ENCODE peak calls at places on chromosomes 2 and 18, in seven cellular contexts. F, Z, T, Q, S, K and C are unnamed samples.

GRCh38 chr18:22563098-22563707 is 145.5 kb upstream of the CTAGE1 start:
- DNase-seq in Z (no peak), K (peak; percentile 97), F (peak; percentile 62), T (peak; percentile 75), S (no peak), Q (no peak), C (no peak)

GRCh38 chr2:3492951-3493609 is 26.3 kb downstream of the ADI1 start:
- DNase-seq in Q (peak; percentile 84), T (no peak), F (no peak), S (no peak), K (peak; percentile 92), Z (no peak), C (peak; percentile 50)

GRCh38 chr2:127656569-127657231 is 10.7 kb downstream of the GPR17 start:
- DNase-seq in Q (no peak), T (no peak), S (peak; percentile 40), K (no peak), Z (no peak), F (no peak), C (no peak)

GRCh38 chr2:36707050-36707449 is 10.5 kb downstream of the VIT start:
- DNase-seq in Z (no peak), T (no peak), S (no peak), F (no peak), K (peak; percentile 59), Q (no peak), C (no peak)

GRCh38 chr2:155547571-155547970 is 785.0 kb downstream of the NR4A2 start:
- DNase-seq in T (no peak), Z (no peak), F (no peak), S (no peak), K (no peak), Q (no peak), C (no peak)

GRCh38 chr18:36297419-36298112 is at the start of gene FHOD3:
- DNase-seq in S (peak; percentile 57), Q (peak; percentile 74), F (peak; percentile 58), T (peak; percentile 94), Z (peak; percentile 63), K (peak; percentile 88), C (no peak)

GRCh38 chr2:112085916-112086669 is 31.0 kb downstream of the TMEM87B start:
- DNase-seq in F (no peak), K (no peak), Q (peak; percentile 41), S (no peak), Z (no peak), T (no peak), C (no peak)

GRCh38 chr2:43743706-43744105 is 30.1 kb upstream of the DYNC2LI1 start:
- DNase-seq in Q (no peak), F (no peak), Z (no peak), S (no peak), K (no peak), T (no peak), C (no peak)

GRCh38 chr2:20682166-20682565 is 15.2 kb downstream of the GDF7 start:
- DNase-seq in Q (no peak), Z (no peak), S (no peak), T (peak; percentile 34), K (no peak), F (no peak), C (no peak)

GRCh38 chr2:98936133-98936916 is at the start of gene CRACDL:
- DNase-seq in K (peak; percentile 27), Z (no peak), Q (no peak), T (peak; percentile 83), F (no peak), S (no peak), C (no peak)

GRCh38 chr2:69789129-69789528 is 40.3 kb upstream of the GMCL1 start:
- DNase-seq in K (peak; percentile 82), T (no peak), Z (no peak), F (no peak), S (no peak), Q (peak; percentile 34), C (no peak)

GRCh38 chr2:200051621-200051945 is 96.2 kb downstream of the MAIP1 start:
- DNase-seq in Q (no peak), Z (no peak), S (no peak), F (no peak), T (no peak), K (no peak), C (no peak)

GRCh38 chr2:231530099-231531085 is at the start of gene NMUR1:
- DNase-seq in Q (peak; percentile 51), T (peak; percentile 83), F (peak; percentile 79), Z (no peak), S (peak; percentile 79), K (peak; percentile 47), C (peak; percentile 42)
- TF ChIP-seq CTCF in Q (peak; percentile 45), T (peak; percentile 91), F (peak; percentile 85), Z (peak; percentile 85), S (peak; percentile 87), K (peak; percentile 61), C (peak; percentile 41)

DNA sequence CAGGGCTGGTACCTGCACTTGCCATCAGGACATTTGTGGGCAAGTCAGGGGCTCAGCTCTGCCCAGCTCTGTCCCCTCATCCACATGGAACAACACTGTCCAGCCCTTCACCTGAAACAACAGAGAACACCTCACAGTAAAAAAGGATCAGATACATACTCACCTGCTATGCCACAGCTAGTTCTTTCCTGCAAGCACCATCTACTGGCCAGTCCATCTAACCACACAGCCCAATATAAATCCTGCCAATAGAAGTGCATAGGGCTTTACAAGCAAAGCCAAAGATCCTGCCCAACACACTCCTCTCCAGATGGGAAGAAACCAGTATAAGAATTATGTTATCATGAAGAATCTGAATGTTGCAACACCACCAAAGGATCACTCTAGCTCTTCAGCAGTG is 52.2 kb upstream of the GALNT13 start:
- DNase-seq in Z (no peak), Q (no peak), F (no peak), K (no peak), S (no peak), T (peak; percentile 23), C (no peak)
- TF ChIP-seq CTCF in Z (no peak), Q (no peak), F (no peak), K (no peak), S (no peak), T (peak; percentile 45), C (no peak)

GRCh38 chr18:30886998-30887397 is 155.5 kb downstream of the DSC3 start:
- DNase-seq in T (no peak), F (no peak), Q (no peak), K (no peak), S (no peak), Z (no peak), C (no peak)

GRCh38 chr18:30888344-30888743 is 154.2 kb downstream of the DSC3 start:
- DNase-seq in K (no peak), F (no peak), T (no peak), S (no peak), Q (no peak), Z (no peak), C (no peak)

DNA sequence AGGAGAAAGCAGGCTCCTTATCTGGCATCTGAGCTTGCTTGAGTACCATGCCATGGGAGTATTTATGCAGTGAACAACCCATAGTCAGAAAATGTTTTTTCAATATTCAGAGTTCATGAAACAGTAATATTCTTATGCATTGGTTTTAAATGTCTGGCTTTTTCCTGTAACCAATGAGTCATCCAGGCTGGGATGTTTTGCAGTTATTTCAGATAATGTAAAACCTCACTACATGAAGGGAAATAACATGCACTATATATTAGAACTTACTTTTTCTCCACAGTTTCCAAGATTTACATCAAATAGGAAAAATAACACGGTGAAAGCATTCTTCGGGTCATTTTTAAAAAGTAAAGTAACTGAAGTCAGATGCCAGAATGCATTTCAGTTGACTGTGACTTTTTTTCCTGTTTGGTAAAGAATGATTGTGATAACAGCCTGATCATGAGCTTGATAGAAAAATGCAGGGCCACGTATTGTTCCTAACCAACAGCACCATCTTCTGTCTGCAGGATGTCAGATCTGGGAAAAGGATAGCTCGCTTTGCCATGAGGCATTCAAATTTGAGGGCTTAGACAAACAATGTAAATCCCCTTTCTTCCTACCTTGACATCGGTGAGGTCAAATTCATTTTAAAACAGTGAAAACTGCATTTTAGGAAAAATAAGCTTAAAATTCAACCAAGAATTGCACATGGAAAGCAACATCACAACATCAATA is 152.8 kb downstream of the DSC3 start:
- DNase-seq in Q (no peak), K (peak; percentile 10), F (no peak), T (peak; percentile 66), S (no peak), Z (no peak), C (no peak)
- TF ChIP-seq CTCF in Q (no peak), K (no peak), F (no peak), T (peak; percentile 73), S (peak; percentile 40), Z (peak; percentile 28), C (no peak)

GRCh38 chr2:234635284-234635683 is 138.4 kb upstream of the ARL4C start:
- DNase-seq in F (no peak), S (no peak), Q (no peak), T (no peak), Z (no peak), K (no peak), C (no peak)
- TF ChIP-seq CTCF in F (no peak), S (no peak), Q (no peak), T (no peak), Z (no peak), K (peak; percentile 15), C (no peak)

GRCh38 chr18:45457933-45458332 is 157.3 kb upstream of the SLC14A2 start:
- DNase-seq in Q (no peak), F (no peak), K (no peak), T (peak; percentile 5), Z (no peak), S (no peak), C (no peak)

DNA sequence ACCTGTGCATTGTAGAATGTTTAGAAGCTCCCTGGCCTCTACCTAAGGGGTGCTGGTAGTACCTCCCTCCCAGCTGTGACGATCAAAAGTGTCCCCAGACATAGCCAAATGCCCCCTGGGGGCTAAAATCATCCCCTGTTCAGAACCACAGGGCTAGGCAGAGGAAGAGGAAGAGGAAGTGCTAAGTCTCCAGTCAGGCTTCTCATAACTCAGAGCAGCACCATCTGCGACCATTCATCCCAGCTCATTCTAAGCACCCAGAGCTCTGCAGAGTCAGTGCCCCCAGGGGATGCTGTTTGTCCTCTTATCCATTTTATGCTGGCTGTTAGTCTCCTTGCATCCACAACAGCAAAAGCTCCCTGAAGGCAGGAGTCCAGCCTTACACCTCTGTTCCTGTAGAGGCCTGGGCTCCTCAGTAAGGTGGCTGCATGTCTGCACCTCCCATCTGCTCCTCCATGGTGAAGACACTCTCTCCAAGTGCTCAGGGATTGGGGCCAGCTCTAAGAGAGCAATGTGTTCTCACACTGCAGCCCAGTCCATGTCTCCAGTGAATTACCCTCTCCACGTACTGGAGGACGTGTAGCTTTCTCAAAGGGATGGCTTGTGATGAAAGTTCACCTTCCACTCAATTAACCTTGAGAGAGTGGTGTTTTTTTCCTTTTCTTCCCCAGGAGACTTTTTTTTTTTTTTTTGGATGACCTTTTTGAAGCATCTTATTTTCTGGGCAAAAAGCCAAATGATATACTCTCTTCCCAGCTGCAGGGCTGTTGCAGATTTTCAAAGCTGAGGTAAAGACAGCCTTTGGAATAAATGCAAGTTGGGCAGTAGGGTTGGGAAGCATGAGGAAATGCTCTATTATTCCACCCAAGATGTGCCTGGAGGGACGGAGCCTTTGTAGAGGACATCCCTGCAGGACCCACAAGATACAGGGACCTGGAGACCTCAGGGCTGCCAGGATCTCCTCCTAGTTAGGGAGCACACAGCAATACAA is 158.9 kb upstream of the SLC14A2 start:
- DNase-seq in K (no peak), F (no peak), Q (peak; percentile 31), T (no peak), S (no peak), Z (no peak), C (no peak)
- TF ChIP-seq CTCF in K (no peak), F (no peak), Q (no peak), T (no peak), S (no peak), Z (no peak), C (no peak)

GRCh38 chr18:8229040-8229439 is 380.2 kb upstream of the RAB12 start:
- DNase-seq in K (no peak), Z (no peak), S (no peak), T (no peak), F (no peak), Q (no peak), C (no peak)
- TF ChIP-seq CTCF in K (no peak), Z (no peak), S (no peak), T (no peak), F (no peak), Q (no peak), C (no peak)

GRCh38 chr2:64934530-64934929 is 54.7 kb upstream of the SLC1A4 start:
- DNase-seq in Q (no peak), T (no peak), Z (no peak), F (peak; percentile 62), K (no peak), S (no peak), C (no peak)
- TF ChIP-seq CTCF in Q (no peak), T (no peak), Z (no peak), F (no peak), K (no peak), S (no peak), C (no peak)